ENCODE peak calls at places on chromosomes 7 and 10, in four cellular contexts. E is astrocyte, R is transverse colon, T is cardiac muscle cell. O is an unnamed sample.
A peak's percentile ranks its signal among the peaks of the same experiment; 100 is the strongest.

GRCh38 chr7:100191775-100192174 is 14.1 kb downstream of the STAG3 start:
- DNase-seq in R (no peak), E (peak; percentile 65), T (no peak), O (no peak)

GRCh38 chr7:151626422-151627115 is 106.9 kb upstream of the RHEB start:
- DNase-seq in T (peak; percentile 73), E (no peak), R (peak; percentile 41), O (no peak)

GRCh38 chr10:15278786-15279185 is 92.3 kb downstream of the FAM171A1 start:
- DNase-seq in R (no peak), T (no peak), E (no peak), O (no peak)

GRCh38 chr10:29471483-29471859 is 163.3 kb downstream of the SVIL start:
- DNase-seq in R (no peak), E (peak; percentile 88), T (no peak), O (no peak)

GRCh38 chr10:21607907-21608306 is 73.9 kb downstream of the MLLT10 start:
- DNase-seq in R (no peak), E (no peak), T (no peak), O (no peak)

GRCh38 chr7:90607196-90607595 is 11.1 kb downstream of the CDK14 start:
- DNase-seq in T (no peak), E (no peak), R (no peak), O (no peak)

GRCh38 chr7:143394068-143394467 is 12.9 kb downstream of the ZYX start:
- DNase-seq in R (no peak), T (no peak), E (no peak), O (no peak)

GRCh38 chr10:1809139-1809755 is 71.9 kb upstream of the ADARB2 start:
- DNase-seq in E (no peak), T (no peak), R (no peak), O (no peak)

GRCh38 chr7:4774804-4775280 is 581 bp upstream of the AP5Z1 start:
- DNase-seq in T (no peak), E (peak; percentile 66), R (no peak), O (no peak)

GRCh38 chr10:61621538-61622150 is 41.1 kb upstream of the CABCOCO1 start:
- DNase-seq in E (no peak), R (no peak), T (peak; percentile 61), O (no peak)

GRCh38 chr7:140176271-140176701 is 497 bp downstream of the KDM7A start:
- DNase-seq in T (peak; percentile 45), R (no peak), E (no peak), O (no peak)

GRCh38 chr10:3248526-3249255 is 76.1 kb upstream of the PITRM1 start:
- DNase-seq in E (peak; percentile 94), R (no peak), T (no peak), O (no peak)

GRCh38 chr10:42428534-42428933 is 209.8 kb downstream of the ZNF33B start:
- DNase-seq in T (no peak), R (no peak), E (no peak), O (no peak)
- TF ChIP-seq CTCF in T (peak; percentile 18), R (no peak), E (peak; percentile 7), O (peak; percentile 63)

GRCh38 chr7:44977956-44978355 is 859 bp downstream of the MYO1G start:
- DNase-seq in T (no peak), R (peak; percentile 37), E (no peak), O (no peak)
- H3K4me3 ChIP-seq in T (no peak overlapping the region), R (no peak overlapping the region), E (no peak overlapping the region), O (peak overlapping the region; percentile 17)

GRCh38 chr7:28571405-28571804 is 159.1 kb downstream of the CREB5 start:
- DNase-seq in R (no peak), T (no peak), E (no peak), O (no peak)

GRCh38 chr7:28573059-28573553 is 160.8 kb downstream of the CREB5 start:
- DNase-seq in R (peak; percentile 12), E (peak; percentile 90), T (no peak), O (peak; percentile 19)

GRCh38 chr7:28572321-28573058 is 160.2 kb downstream of the CREB5 start:
- DNase-seq in E (no peak), T (no peak), R (no peak), O (no peak)

GRCh38 chr7:28570113-28570969 is 158.0 kb downstream of the CREB5 start:
- DNase-seq in T (no peak), E (no peak), R (no peak), O (no peak)

GRCh38 chr7:28570970-28571288 is 158.6 kb downstream of the CREB5 start:
- DNase-seq in R (no peak), T (no peak), E (no peak), O (no peak)
- H3K4me1 ChIP-seq in R (peaks cover 7% of the 10 kb centered on the region), T (no peaks in the 10 kb centered on the region), E (peaks cover 31% of the 10 kb centered on the region), O (peaks cover 20% of the 10 kb centered on the region)

DNA sequence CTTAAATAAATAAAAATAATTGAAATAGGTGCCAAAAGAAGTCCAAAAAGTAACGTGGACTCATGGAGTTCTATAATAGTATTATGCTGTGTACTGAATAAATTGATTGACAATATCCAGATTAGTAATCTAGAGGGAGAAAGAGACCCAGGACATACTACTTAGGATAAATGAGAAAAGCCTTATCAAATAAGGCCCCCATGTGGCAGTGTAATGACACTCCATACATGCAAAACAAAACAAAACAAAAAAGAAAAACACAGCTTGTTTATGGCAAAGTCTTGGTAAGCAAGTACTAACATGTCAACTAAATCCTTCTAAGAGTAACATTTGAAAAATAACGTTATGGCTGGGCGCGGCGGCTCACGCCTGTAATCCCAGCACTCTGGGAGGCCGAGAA is 3.6 kb upstream of the RUNDC3B start:
- DNase-seq in R (no peak), T (no peak), E (no peak), O (no peak)
- TF ChIP-seq CTCF in R (peak; percentile 20), T (no peak), E (no peak), O (peak; percentile 8)

DNA sequence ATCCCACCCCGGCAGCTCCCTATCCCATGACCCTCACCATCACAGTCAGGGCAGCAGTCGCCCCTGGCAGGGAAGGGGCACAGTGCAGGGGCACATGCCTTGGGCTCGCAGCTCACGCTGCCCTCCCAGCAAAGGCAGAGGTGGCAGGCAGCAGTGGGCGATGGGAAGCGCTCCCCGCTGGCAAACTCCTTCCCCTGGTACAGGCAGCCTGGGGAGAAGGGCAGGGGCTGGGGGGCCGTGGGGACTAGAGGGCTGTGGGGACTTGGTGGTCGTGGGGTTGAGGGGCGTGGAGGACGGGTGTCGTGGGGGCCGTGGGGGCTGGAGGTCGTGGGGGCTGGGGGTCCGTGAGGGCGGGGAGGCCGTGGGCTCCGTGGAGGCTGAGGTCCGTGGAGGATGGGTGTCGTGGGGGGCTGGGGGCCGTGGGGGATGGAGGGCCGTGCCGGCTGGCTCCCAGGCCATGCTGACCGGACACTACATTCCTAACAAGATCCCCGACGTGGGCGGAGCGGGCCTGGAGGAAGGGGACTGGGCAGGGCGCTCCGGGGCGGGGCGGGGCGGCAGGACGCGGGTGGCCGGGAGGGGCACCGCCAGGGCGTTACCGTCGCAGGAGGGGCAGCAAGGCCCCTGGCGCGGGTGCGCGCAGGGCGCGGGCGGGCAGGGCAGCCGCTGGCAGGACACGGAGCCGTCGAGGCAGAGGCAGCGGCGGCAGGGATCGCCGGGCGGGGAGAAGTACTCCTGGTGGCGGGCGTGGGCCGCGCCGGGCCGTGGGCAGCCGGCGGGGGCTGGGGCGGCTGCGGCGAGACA is 20.0 kb downstream of the KCP start:
- DNase-seq in T (no peak), R (peak; percentile 74), E (no peak), O (no peak)
- H3K4me3 ChIP-seq in T (no peak overlapping the region), R (no peak overlapping the region), E (peak overlapping the region; percentile 5), O (peak overlapping the region; percentile 54)

DNA sequence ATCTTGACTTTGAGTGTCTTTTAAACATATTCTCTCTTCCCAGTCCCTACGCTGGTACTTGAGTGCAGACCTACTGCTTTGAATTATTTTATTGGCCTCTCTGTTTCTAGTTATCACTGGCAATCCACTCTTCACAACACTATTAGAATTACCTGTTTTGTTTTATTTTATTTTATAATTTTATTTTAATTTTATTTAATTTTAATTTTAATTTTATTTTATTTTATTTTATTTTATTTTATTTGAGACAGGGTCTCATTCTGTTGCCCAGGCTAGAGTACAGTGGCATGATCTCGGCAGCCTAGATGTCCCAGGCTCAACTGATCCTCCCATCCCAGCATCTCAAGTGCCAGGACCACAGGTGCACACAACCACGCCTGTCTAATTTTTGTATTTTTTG is 6.8 kb downstream of the STK17A start:
- DNase-seq in E (no peak), R (no peak), T (no peak), O (no peak)
- H3K4me1 ChIP-seq in E (peaks cover 5% of the 10 kb centered on the region), R (peaks cover 78% of the 10 kb centered on the region), T (peaks cover 6% of the 10 kb centered on the region), O (peaks cover 17% of the 10 kb centered on the region)

GRCh38 chr7:64183126-64183742 is 23.8 kb upstream of the ZNF735 start:
- DNase-seq in R (no peak), E (no peak), T (no peak), O (no peak)
- TF ChIP-seq CTCF in R (peak; percentile 56), E (no peak), T (peak; percentile 33), O (peak; percentile 88)

GRCh38 chr7:98840604-98841508 is 29.0 kb downstream of the TMEM130 start:
- DNase-seq in R (no peak), E (peak; percentile 70), T (no peak), O (no peak)
- H3K4me3 ChIP-seq in R (no peak overlapping the region), E (no peak overlapping the region), T (no peak overlapping the region), O (no peak overlapping the region)

GRCh38 chr7:129829677-129830631 is 122.8 kb downstream of the UBE2H start:
- DNase-seq in R (peak; percentile 65), E (peak; percentile 72), T (peak; percentile 89), O (peak; percentile 39)
- H3K4me1 ChIP-seq in R (peaks cover 36% of the 10 kb centered on the region), E (peaks cover 41% of the 10 kb centered on the region), T (peaks cover 11% of the 10 kb centered on the region), O (peaks cover 72% of the 10 kb centered on the region)

O was measured in left ventricle myocardium inferior.